ENCODE peak calls at places on chromosomes 12 and 14, in ten cellular contexts. One of them, this sample, is unnamed. For H3K4me1, the result is how much of the 10 kb centered on the place peaks cover.

GRCh38 chr12:115667116-115667515 is 610.4 kb downstream of the MED13L start:
- DNase-seq in GM23248: no peak
- DNase-seq in iPS DF 6.9: no peak
- DNase-seq in CD8-positive, alpha-beta memory T cell: no peak
- DNase-seq in IMR-90: no peak
- DNase-seq in left ventricle myocardium inferior: no peak
- DNase-seq in aorta: no peak
- DNase-seq in tibial artery: no peak
- DNase-seq in cardiac muscle cell: no peak
- DNase-seq in endodermal cell: no peak
- DNase-seq in this sample: no peak

GRCh38 chr14:35414365-35414764 is 9.8 kb upstream of the NFKBIA start:
- DNase-seq in left ventricle myocardium inferior: no peak
- DNase-seq in iPS DF 6.9: no peak
- DNase-seq in IMR-90: peak
- DNase-seq in cardiac muscle cell: no peak
- DNase-seq in CD8-positive, alpha-beta memory T cell: no peak
- DNase-seq in GM23248: peak
- DNase-seq in tibial artery: no peak
- DNase-seq in endodermal cell: no peak
- DNase-seq in aorta: peak
- DNase-seq in this sample: no peak

GRCh38 chr14:100297320-100298300 is 8.6 kb downstream of the SLC25A29 start:
- DNase-seq in GM23248: peak
- DNase-seq in iPS DF 6.9: no peak
- DNase-seq in endodermal cell: no peak
- DNase-seq in aorta: peak
- DNase-seq in tibial artery: peak
- DNase-seq in CD8-positive, alpha-beta memory T cell: no peak
- DNase-seq in IMR-90: peak
- DNase-seq in left ventricle myocardium inferior: peak
- DNase-seq in cardiac muscle cell: no peak
- DNase-seq in this sample: no peak

GRCh38 chr12:102564026-102564425 is 83.7 kb upstream of the IGF1 start:
- DNase-seq in tibial artery: no peak
- DNase-seq in cardiac muscle cell: no peak
- DNase-seq in IMR-90: no peak
- DNase-seq in GM23248: no peak
- DNase-seq in iPS DF 6.9: no peak
- DNase-seq in aorta: no peak
- DNase-seq in left ventricle myocardium inferior: no peak
- DNase-seq in endodermal cell: no peak
- DNase-seq in CD8-positive, alpha-beta memory T cell: no peak
- DNase-seq in this sample: peak

GRCh38 chr12:65123435-65124063 is 2.4 kb upstream of the WIF1 start:
- DNase-seq in IMR-90: peak
- DNase-seq in tibial artery: no peak
- DNase-seq in cardiac muscle cell: peak
- DNase-seq in CD8-positive, alpha-beta memory T cell: no peak
- DNase-seq in aorta: no peak
- DNase-seq in left ventricle myocardium inferior: no peak
- DNase-seq in endodermal cell: no peak
- DNase-seq in GM23248: peak
- DNase-seq in iPS DF 6.9: no peak
- DNase-seq in this sample: no peak

GRCh38 chr12:57815177-57816000 is 3.1 kb downstream of the AVIL start:
- DNase-seq in CD8-positive, alpha-beta memory T cell: no peak
- DNase-seq in GM23248: no peak
- DNase-seq in IMR-90: no peak
- DNase-seq in cardiac muscle cell: no peak
- DNase-seq in aorta: no peak
- DNase-seq in left ventricle myocardium inferior: no peak
- DNase-seq in tibial artery: no peak
- DNase-seq in iPS DF 6.9: peak
- DNase-seq in endodermal cell: peak
- DNase-seq in this sample: no peak

GRCh38 chr12:82682851-82683261 is 3.9 kb upstream of the TMTC2 start:
- DNase-seq in endodermal cell: no peak
- DNase-seq in cardiac muscle cell: no peak
- DNase-seq in tibial artery: no peak
- DNase-seq in aorta: no peak
- DNase-seq in CD8-positive, alpha-beta memory T cell: no peak
- DNase-seq in iPS DF 6.9: no peak
- DNase-seq in IMR-90: no peak
- DNase-seq in left ventricle myocardium inferior: no peak
- DNase-seq in GM23248: peak
- DNase-seq in this sample: no peak

GRCh38 chr12:7806863-7807487 is 17.8 kb downstream of the NANOG start:
- DNase-seq in tibial artery: peak
- DNase-seq in left ventricle myocardium inferior: peak
- DNase-seq in aorta: peak
- DNase-seq in cardiac muscle cell: peak
- DNase-seq in endodermal cell: peak
- DNase-seq in IMR-90: peak
- DNase-seq in CD8-positive, alpha-beta memory T cell: peak
- DNase-seq in GM23248: peak
- DNase-seq in iPS DF 6.9: peak
- DNase-seq in this sample: peak

GRCh38 chr12:52440821-52441319 is 6.7 kb upstream of the KRT75 start:
- DNase-seq in aorta: no peak
- DNase-seq in tibial artery: no peak
- DNase-seq in CD8-positive, alpha-beta memory T cell: no peak
- DNase-seq in left ventricle myocardium inferior: no peak
- DNase-seq in iPS DF 6.9: no peak
- DNase-seq in endodermal cell: peak
- DNase-seq in cardiac muscle cell: no peak
- DNase-seq in GM23248: peak
- DNase-seq in IMR-90: peak
- DNase-seq in this sample: peak

GRCh38 chr12:52443966-52444365 is 8.0 kb downstream of the KRT6B start:
- DNase-seq in IMR-90: no peak
- DNase-seq in endodermal cell: no peak
- DNase-seq in tibial artery: no peak
- DNase-seq in cardiac muscle cell: no peak
- DNase-seq in iPS DF 6.9: no peak
- DNase-seq in aorta: no peak
- DNase-seq in CD8-positive, alpha-beta memory T cell: no peak
- DNase-seq in GM23248: no peak
- DNase-seq in left ventricle myocardium inferior: no peak
- DNase-seq in this sample: no peak

GRCh38 chr12:52441320-52441911 is 7.2 kb upstream of the KRT75 start:
- DNase-seq in CD8-positive, alpha-beta memory T cell: no peak
- DNase-seq in endodermal cell: peak
- DNase-seq in IMR-90: peak
- DNase-seq in iPS DF 6.9: no peak
- DNase-seq in aorta: no peak
- DNase-seq in cardiac muscle cell: no peak
- DNase-seq in tibial artery: no peak
- DNase-seq in GM23248: peak
- DNase-seq in left ventricle myocardium inferior: no peak
- DNase-seq in this sample: peak

GRCh38 chr12:52444647-52445595 is 7.0 kb downstream of the KRT6B start:
- DNase-seq in cardiac muscle cell: no peak
- DNase-seq in iPS DF 6.9: no peak
- DNase-seq in endodermal cell: peak
- DNase-seq in GM23248: peak
- DNase-seq in tibial artery: no peak
- DNase-seq in left ventricle myocardium inferior: no peak
- DNase-seq in CD8-positive, alpha-beta memory T cell: no peak
- DNase-seq in IMR-90: no peak
- DNase-seq in aorta: no peak
- DNase-seq in this sample: no peak

GRCh38 chr12:52442600-52443061 is 8.5 kb upstream of the KRT75 start:
- DNase-seq in left ventricle myocardium inferior: no peak
- DNase-seq in aorta: no peak
- DNase-seq in CD8-positive, alpha-beta memory T cell: no peak
- DNase-seq in tibial artery: no peak
- DNase-seq in iPS DF 6.9: peak
- DNase-seq in endodermal cell: peak
- DNase-seq in IMR-90: peak
- DNase-seq in cardiac muscle cell: peak
- DNase-seq in GM23248: peak
- DNase-seq in this sample: peak
- H3K4me1 ChIP-seq in left ventricle myocardium inferior: under half
- H3K4me1 ChIP-seq in aorta: under half
- H3K4me1 ChIP-seq in CD8-positive, alpha-beta memory T cell: under half
- H3K4me1 ChIP-seq in tibial artery: under half
- H3K4me1 ChIP-seq in iPS DF 6.9: under half
- H3K4me1 ChIP-seq in endodermal cell: under half
- H3K4me1 ChIP-seq in IMR-90: under half
- H3K4me1 ChIP-seq in cardiac muscle cell: under half
- H3K4me1 ChIP-seq in GM23248: under half
- H3K4me1 ChIP-seq in this sample: under half

GRCh38 chr12:573226-573625 is 90.0 kb downstream of the NINJ2 start:
- DNase-seq in left ventricle myocardium inferior: peak
- DNase-seq in endodermal cell: no peak
- DNase-seq in GM23248: no peak
- DNase-seq in aorta: no peak
- DNase-seq in IMR-90: no peak
- DNase-seq in tibial artery: no peak
- DNase-seq in iPS DF 6.9: no peak
- DNase-seq in CD8-positive, alpha-beta memory T cell: no peak
- DNase-seq in cardiac muscle cell: no peak
- DNase-seq in this sample: no peak

GRCh38 chr12:574475-575128 is 88.6 kb downstream of the NINJ2 start:
- DNase-seq in iPS DF 6.9: no peak
- DNase-seq in endodermal cell: no peak
- DNase-seq in cardiac muscle cell: no peak
- DNase-seq in aorta: no peak
- DNase-seq in GM23248: peak
- DNase-seq in tibial artery: no peak
- DNase-seq in CD8-positive, alpha-beta memory T cell: no peak
- DNase-seq in left ventricle myocardium inferior: no peak
- DNase-seq in IMR-90: no peak
- DNase-seq in this sample: peak

GRCh38 chr12:575948-576612 is 87.2 kb downstream of the NINJ2 start:
- DNase-seq in IMR-90: peak
- DNase-seq in tibial artery: peak
- DNase-seq in endodermal cell: peak
- DNase-seq in iPS DF 6.9: peak
- DNase-seq in GM23248: peak
- DNase-seq in aorta: peak
- DNase-seq in cardiac muscle cell: peak
- DNase-seq in left ventricle myocardium inferior: peak
- DNase-seq in CD8-positive, alpha-beta memory T cell: peak
- DNase-seq in this sample: peak

GRCh38 chr12:576613-577110 is 86.6 kb downstream of the NINJ2 start:
- DNase-seq in tibial artery: no peak
- DNase-seq in endodermal cell: peak
- DNase-seq in left ventricle myocardium inferior: no peak
- DNase-seq in iPS DF 6.9: no peak
- DNase-seq in IMR-90: no peak
- DNase-seq in cardiac muscle cell: no peak
- DNase-seq in GM23248: no peak
- DNase-seq in aorta: no peak
- DNase-seq in CD8-positive, alpha-beta memory T cell: no peak
- DNase-seq in this sample: no peak

GRCh38 chr12:575129-575502 is 88.1 kb downstream of the NINJ2 start:
- DNase-seq in aorta: peak
- DNase-seq in IMR-90: no peak
- DNase-seq in cardiac muscle cell: no peak
- DNase-seq in iPS DF 6.9: no peak
- DNase-seq in tibial artery: no peak
- DNase-seq in left ventricle myocardium inferior: no peak
- DNase-seq in CD8-positive, alpha-beta memory T cell: no peak
- DNase-seq in GM23248: peak
- DNase-seq in endodermal cell: no peak
- DNase-seq in this sample: peak
- H3K4me1 ChIP-seq in aorta: under half
- H3K4me1 ChIP-seq in IMR-90: under half
- H3K4me1 ChIP-seq in cardiac muscle cell: under half
- H3K4me1 ChIP-seq in iPS DF 6.9: under half
- H3K4me1 ChIP-seq in tibial artery: under half
- H3K4me1 ChIP-seq in left ventricle myocardium inferior: half or more
- H3K4me1 ChIP-seq in CD8-positive, alpha-beta memory T cell: under half
- H3K4me1 ChIP-seq in GM23248: under half
- H3K4me1 ChIP-seq in endodermal cell: under half
- H3K4me1 ChIP-seq in this sample: under half

GRCh38 chr12:52053570-52054209 is 2.4 kb downstream of the NR4A1 start:
- DNase-seq in cardiac muscle cell: no peak
- DNase-seq in aorta: no peak
- DNase-seq in iPS DF 6.9: no peak
- DNase-seq in CD8-positive, alpha-beta memory T cell: no peak
- DNase-seq in left ventricle myocardium inferior: no peak
- DNase-seq in IMR-90: peak
- DNase-seq in tibial artery: no peak
- DNase-seq in endodermal cell: no peak
- DNase-seq in GM23248: no peak
- DNase-seq in this sample: no peak

GRCh38 chr12:52054231-52054837 is 3.1 kb downstream of the NR4A1 start:
- DNase-seq in IMR-90: no peak
- DNase-seq in iPS DF 6.9: no peak
- DNase-seq in CD8-positive, alpha-beta memory T cell: no peak
- DNase-seq in GM23248: no peak
- DNase-seq in cardiac muscle cell: no peak
- DNase-seq in tibial artery: no peak
- DNase-seq in aorta: no peak
- DNase-seq in endodermal cell: no peak
- DNase-seq in left ventricle myocardium inferior: no peak
- DNase-seq in this sample: no peak

GRCh38 chr12:52050771-52051541 is at the start of gene NR4A1:
- DNase-seq in CD8-positive, alpha-beta memory T cell: peak
- DNase-seq in IMR-90: peak
- DNase-seq in cardiac muscle cell: peak
- DNase-seq in tibial artery: peak
- DNase-seq in GM23248: peak
- DNase-seq in aorta: peak
- DNase-seq in endodermal cell: peak
- DNase-seq in left ventricle myocardium inferior: peak
- DNase-seq in iPS DF 6.9: no peak
- DNase-seq in this sample: peak

GRCh38 chr12:52050116-52050770 is 999 bp upstream of the NR4A1 start:
- DNase-seq in endodermal cell: peak
- DNase-seq in CD8-positive, alpha-beta memory T cell: no peak
- DNase-seq in cardiac muscle cell: no peak
- DNase-seq in iPS DF 6.9: no peak
- DNase-seq in GM23248: no peak
- DNase-seq in aorta: no peak
- DNase-seq in left ventricle myocardium inferior: no peak
- DNase-seq in IMR-90: peak
- DNase-seq in tibial artery: no peak
- DNase-seq in this sample: no peak

DNA sequence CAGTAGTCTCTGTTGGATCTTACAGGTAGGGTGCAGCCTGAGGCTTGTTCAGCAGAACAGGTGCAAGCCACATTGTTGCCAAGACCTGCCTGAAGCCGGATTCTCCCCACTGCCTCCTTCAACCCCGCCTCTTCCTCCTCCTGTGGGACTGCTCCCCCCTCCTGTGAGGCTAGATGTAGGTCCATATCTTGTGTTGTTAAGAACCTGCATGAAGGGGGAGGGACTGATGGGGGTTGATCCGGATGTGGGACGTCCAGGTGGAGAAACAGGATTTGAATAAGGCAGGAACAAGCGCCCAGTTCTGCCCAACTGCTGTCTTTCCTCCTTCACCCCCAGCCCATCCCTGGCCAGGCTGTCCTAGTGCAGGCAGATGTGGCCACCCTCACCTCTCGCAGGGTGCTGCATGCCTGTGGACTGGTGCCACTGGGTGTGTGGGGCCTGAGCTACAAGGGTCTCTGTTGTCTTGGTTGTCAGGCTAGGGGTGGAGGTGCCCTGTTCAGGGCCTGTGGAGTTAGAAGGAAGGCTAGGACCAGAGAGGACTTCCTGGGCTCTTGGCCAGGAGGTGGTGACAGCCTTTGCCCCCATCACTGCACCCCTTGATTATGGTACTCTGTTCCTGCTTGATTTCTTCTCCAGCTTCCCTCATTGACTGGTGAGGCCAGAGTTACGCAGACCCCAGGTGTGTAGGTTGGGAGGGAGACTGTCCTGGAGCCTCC is 1.4 kb downstream of the NR4A1 start:
- DNase-seq in aorta: no peak
- DNase-seq in left ventricle myocardium inferior: no peak
- DNase-seq in cardiac muscle cell: no peak
- DNase-seq in IMR-90: peak
- DNase-seq in CD8-positive, alpha-beta memory T cell: peak
- DNase-seq in GM23248: no peak
- DNase-seq in tibial artery: no peak
- DNase-seq in iPS DF 6.9: no peak
- DNase-seq in endodermal cell: no peak
- DNase-seq in this sample: peak
- H3K4me1 ChIP-seq in aorta: under half
- H3K4me1 ChIP-seq in left ventricle myocardium inferior: half or more
- H3K4me1 ChIP-seq in cardiac muscle cell: under half
- H3K4me1 ChIP-seq in IMR-90: under half
- H3K4me1 ChIP-seq in CD8-positive, alpha-beta memory T cell: under half
- H3K4me1 ChIP-seq in GM23248: under half
- H3K4me1 ChIP-seq in tibial artery: under half
- H3K4me1 ChIP-seq in iPS DF 6.9: under half
- H3K4me1 ChIP-seq in endodermal cell: under half
- H3K4me1 ChIP-seq in this sample: under half

GRCh38 chr12:112131686-112132085 is 6.3 kb downstream of the TRAFD1 start:
- DNase-seq in tibial artery: no peak
- DNase-seq in iPS DF 6.9: no peak
- DNase-seq in cardiac muscle cell: no peak
- DNase-seq in left ventricle myocardium inferior: no peak
- DNase-seq in IMR-90: no peak
- DNase-seq in aorta: no peak
- DNase-seq in GM23248: peak
- DNase-seq in endodermal cell: no peak
- DNase-seq in CD8-positive, alpha-beta memory T cell: no peak
- DNase-seq in this sample: no peak

GRCh38 chr12:112126916-112127315 is 1.6 kb downstream of the TRAFD1 start:
- DNase-seq in GM23248: peak
- DNase-seq in CD8-positive, alpha-beta memory T cell: no peak
- DNase-seq in left ventricle myocardium inferior: no peak
- DNase-seq in IMR-90: peak
- DNase-seq in aorta: no peak
- DNase-seq in tibial artery: no peak
- DNase-seq in cardiac muscle cell: no peak
- DNase-seq in iPS DF 6.9: no peak
- DNase-seq in endodermal cell: peak
- DNase-seq in this sample: no peak

GRCh38 chr12:112134731-112135130 is 9.4 kb downstream of the TRAFD1 start:
- DNase-seq in GM23248: no peak
- DNase-seq in iPS DF 6.9: no peak
- DNase-seq in IMR-90: no peak
- DNase-seq in tibial artery: no peak
- DNase-seq in CD8-positive, alpha-beta memory T cell: no peak
- DNase-seq in endodermal cell: no peak
- DNase-seq in aorta: no peak
- DNase-seq in cardiac muscle cell: no peak
- DNase-seq in left ventricle myocardium inferior: no peak
- DNase-seq in this sample: no peak

GRCh38 chr12:112133418-112133817 is 8.1 kb downstream of the TRAFD1 start:
- DNase-seq in endodermal cell: no peak
- DNase-seq in aorta: no peak
- DNase-seq in cardiac muscle cell: no peak
- DNase-seq in tibial artery: no peak
- DNase-seq in left ventricle myocardium inferior: no peak
- DNase-seq in GM23248: no peak
- DNase-seq in CD8-positive, alpha-beta memory T cell: no peak
- DNase-seq in iPS DF 6.9: no peak
- DNase-seq in IMR-90: no peak
- DNase-seq in this sample: no peak

GRCh38 chr12:112130461-112130998 is 5.2 kb downstream of the TRAFD1 start:
- DNase-seq in left ventricle myocardium inferior: no peak
- DNase-seq in tibial artery: no peak
- DNase-seq in GM23248: peak
- DNase-seq in IMR-90: peak
- DNase-seq in endodermal cell: no peak
- DNase-seq in iPS DF 6.9: no peak
- DNase-seq in aorta: no peak
- DNase-seq in cardiac muscle cell: no peak
- DNase-seq in CD8-positive, alpha-beta memory T cell: no peak
- DNase-seq in this sample: no peak
- H3K4me1 ChIP-seq in left ventricle myocardium inferior: half or more
- H3K4me1 ChIP-seq in tibial artery: under half
- H3K4me1 ChIP-seq in GM23248: half or more
- H3K4me1 ChIP-seq in IMR-90: under half
- H3K4me1 ChIP-seq in endodermal cell: under half
- H3K4me1 ChIP-seq in iPS DF 6.9: under half
- H3K4me1 ChIP-seq in aorta: under half
- H3K4me1 ChIP-seq in cardiac muscle cell: under half
- H3K4me1 ChIP-seq in CD8-positive, alpha-beta memory T cell: half or more
- H3K4me1 ChIP-seq in this sample: under half

This sample was measured in foreskin keratinocyte.